ENCODE peak calls at places on chromosomes 16 and 17, in seven cellular contexts. S, Q, F, J, L, P and A are unnamed samples.

GRCh38 chr17:21042434-21043295 is at the start of gene USP22:
- DNase-seq in P (no peak), F (no peak), S (peak), L (peak), J (no peak), Q (peak), A (no peak)

GRCh38 chr17:41456206-41456605 is 11.0 kb downstream of the KRT32 start:
- DNase-seq in P (no peak), Q (no peak), F (no peak), L (peak), S (no peak), J (no peak), A (no peak)

GRCh38 chr16:67803894-67804293 is 2.5 kb downstream of the RANBP10 start:
- DNase-seq in F (no peak), S (no peak), L (no peak), Q (no peak), P (no peak), J (no peak), A (no peak)

GRCh38 chr16:50153648-50154368 is 702 bp downstream of the TENT4B start:
- DNase-seq in J (peak), Q (no peak), P (no peak), L (peak), S (peak), F (peak), A (no peak)

GRCh38 chr17:19398301-19399181 is 11.6 kb upstream of the MFAP4 start:
- DNase-seq in S (no peak), L (peak), F (peak), J (no peak), Q (no peak), P (no peak), A (no peak)

GRCh38 chr17:48800626-48801217 is 16.3 kb downstream of the TTLL6 start:
- DNase-seq in S (no peak), Q (no peak), L (no peak), J (no peak), P (no peak), F (no peak), A (no peak)

GRCh38 chr17:81428121-81428515 is 32.9 kb downstream of the BAHCC1 start:
- DNase-seq in F (peak), Q (no peak), S (no peak), J (no peak), P (no peak), L (peak), A (no peak)

GRCh38 chr16:2778692-2778958 is 1.5 kb upstream of the ELOB start:
- DNase-seq in S (no peak), Q (no peak), F (no peak), L (no peak), P (no peak), J (no peak), A (no peak)

GRCh38 chr16:3578121-3578520 is 918 bp upstream of the NLRC3 start:
- DNase-seq in P (no peak), L (no peak), J (peak), F (no peak), Q (no peak), S (no peak), A (no peak)

GRCh38 chr17:2029911-2030778 is at the start of gene DPH1:
- DNase-seq in P (peak), J (peak), S (peak), F (peak), L (peak), Q (peak), A (no peak)

GRCh38 chr17:37361543-37361942 is 14.2 kb upstream of the C17orf78 start:
- DNase-seq in L (no peak), Q (no peak), J (no peak), P (no peak), F (no peak), S (no peak), A (no peak)